ENCODE peak calls at places on chromosome 5, in four cellular contexts. V is upper lobe of right lung, J is stomach, T is left ventricle myocardium inferior. E is an unnamed sample. For H3K4me1 and H3K9me3, the result is how much of the 10 kb centered on the place peaks cover.

GRCh38 chr5:40240111-40240510 is 439.6 kb upstream of the PTGER4 start:
- DNase-seq in V (no peak), J (no peak), T (no peak), E (no peak)

GRCh38 chr5:72441094-72441723 is 66.0 kb downstream of the ZNF366 start:
- DNase-seq in V (no peak), T (no peak), J (no peak), E (no peak)

GRCh38 chr5:138725885-138726457 is 27.3 kb upstream of the CTNNA1 start:
- DNase-seq in T (peak), V (no peak), J (no peak), E (peak)

GRCh38 chr5:40841068-40841805 is at the start of gene CARD6:
- DNase-seq in T (no peak), V (no peak), J (no peak), E (no peak)

GRCh38 chr5:143985832-143986485 is 174.0 kb downstream of the HMHB1 start:
- DNase-seq in V (no peak), J (no peak), T (no peak), E (no peak)

GRCh38 chr5:94705427-94705826 is 87.0 kb downstream of the SLF1 start:
- DNase-seq in J (no peak), V (no peak), T (no peak), E (no peak)

GRCh38 chr5:997711-998110 is 10.9 kb upstream of the NKD2 start:
- DNase-seq in T (no peak), V (peak), J (no peak), E (peak)

GRCh38 chr5:83683836-83684235 is 36.8 kb downstream of the HAPLN1 start:
- DNase-seq in J (no peak), V (no peak), T (no peak), E (no peak)

GRCh38 chr5:171386006-171386671 is 1.5 kb upstream of the NPM1 start:
- DNase-seq in V (peak), J (no peak), T (no peak), E (no peak)

GRCh38 chr5:124641154-124641792 is 105.2 kb downstream of the ZNF608 start:
- DNase-seq in T (no peak), J (peak), V (no peak), E (peak)

GRCh38 chr5:75668988-75669760 is 48.1 kb downstream of the POC5 start:
- DNase-seq in T (no peak), V (no peak), J (peak), E (peak)
- H3K4me3 ChIP-seq in T (peak), V (peak), J (peak), E (no peak)

DNA sequence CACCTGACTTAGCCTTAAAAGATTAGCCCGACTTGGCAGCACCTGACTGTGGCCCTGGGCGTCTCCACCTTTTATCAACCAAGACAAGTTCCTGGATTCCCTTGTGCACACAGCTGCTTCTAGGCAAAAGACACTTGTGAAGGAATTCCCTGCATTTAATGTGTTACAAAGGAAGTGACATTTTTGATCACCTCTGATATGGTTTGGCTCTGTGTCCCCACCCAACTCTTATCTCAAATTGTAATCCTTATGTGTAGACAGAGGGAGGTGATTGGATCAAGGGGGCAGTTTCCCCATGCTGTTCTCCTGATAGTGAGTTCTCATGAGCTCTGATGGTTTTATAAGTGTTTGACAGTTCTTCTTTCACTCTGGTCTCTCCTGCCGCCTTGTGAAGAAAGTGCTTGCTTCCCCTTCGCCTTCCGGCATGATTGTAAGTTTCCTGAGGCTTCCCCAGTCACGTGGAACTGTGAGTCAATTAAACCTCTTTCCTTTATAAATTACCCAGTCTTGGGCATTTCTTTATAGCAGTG is 2.6 kb upstream of the CPEB4 start:
- DNase-seq in T (no peak), V (no peak), J (peak), E (no peak)
- H3K4me1 ChIP-seq in T (half or more), V (under half), J (half or more), E (under half)

GRCh38 chr5:150960791-150961396 is 56.1 kb upstream of the ZNF300 start:
- DNase-seq in V (no peak), J (no peak), T (no peak), E (no peak)
- H3K9me3 ChIP-seq in V (under half), J (under half), T (half or more), E (under half)

GRCh38 chr5:148474025-148474511 is 90.3 kb downstream of the FBXO38 start:
- DNase-seq in J (no peak), V (no peak), T (peak), E (peak)
- H3K4me3 ChIP-seq in J (no peak), V (no peak), T (no peak), E (no peak)

GRCh38 chr5:74625742-74626241 is 14.7 kb downstream of the ENC1 start:
- DNase-seq in T (no peak), V (no peak), J (peak), E (peak)
- H3K4me1 ChIP-seq in T (under half), V (under half), J (under half), E (under half)